ENCODE peak calls at places on chromosomes 6 and 20, in eight cellular contexts. D is endodermal cell; O is glutamatergic neuron; K is germinal center; F is nephron progenitor cell; I is hepatocyte; R is activated T-helper 9 cell treated with anti-CD3 and anti-CD28 coated beads, Interleukin-2, amount 50 U/mL, for 16 hours; C is hepatic stellate cell. J is an unnamed sample.

GRCh38 chr20:64077876-64078551 is 1.3 kb downstream of the RGS19 start:
- DNase-seq in D (peak; percentile 68), I (no peak), C (no peak), R (no peak), K (peak; percentile 77), O (no peak), F (no peak), J (no peak)

GRCh38 chr6:170480045-170480714 is 72.9 kb downstream of the PSMB1 start:
- DNase-seq in R (no peak), I (peak; percentile 21), C (peak; percentile 31), K (no peak), D (peak; percentile 62), O (no peak), F (no peak), J (peak; percentile 48)

GRCh38 chr6:6891074-6891754 is 216.5 kb upstream of the RREB1 start:
- DNase-seq in R (no peak), D (peak; percentile 74), I (peak; percentile 73), C (no peak), F (no peak), K (no peak), O (no peak), J (peak; percentile 51)

GRCh38 chr6:148104131-148104530 is 238.5 kb upstream of the SASH1 start:
- DNase-seq in F (no peak), R (no peak), C (no peak), O (no peak), K (no peak), D (no peak), I (no peak), J (no peak)

GRCh38 chr20:2626853-2627541 is 25.4 kb upstream of the NOP56 start:
- DNase-seq in R (no peak), C (no peak), I (no peak), K (no peak), O (no peak), F (no peak), D (no peak), J (no peak)

GRCh38 chr6:109747216-109747615 is 56.1 kb downstream of the FIG4 start:
- DNase-seq in O (no peak), I (no peak), D (no peak), C (no peak), K (no peak), R (no peak), F (no peak), J (no peak)

GRCh38 chr6:157019733-157020132 is 242.6 kb downstream of the ARID1B start:
- DNase-seq in F (no peak), O (no peak), R (no peak), K (peak; percentile 26), C (no peak), I (peak; percentile 25), D (no peak), J (peak; percentile 35)

GRCh38 chr6:14506656-14507242 is 389.2 kb downstream of the CD83 start:
- DNase-seq in D (no peak), O (no peak), F (no peak), R (no peak), I (no peak), C (no peak), K (no peak), J (no peak)

GRCh38 chr20:16476032-16476431 is 97.2 kb downstream of the KIF16B start:
- DNase-seq in R (no peak), F (no peak), I (peak; percentile 61), O (no peak), C (peak; percentile 9), D (no peak), K (peak; percentile 20), J (peak; percentile 80)

GRCh38 chr6:141580988-141581387 is 551.7 kb upstream of the GJE1 start:
- DNase-seq in R (no peak), O (no peak), C (no peak), I (no peak), F (no peak), K (no peak), D (no peak), J (no peak)

GRCh38 chr6:11952291-11952690 is 59.8 kb upstream of the HIVEP1 start:
- DNase-seq in D (no peak), I (no peak), K (no peak), C (peak; percentile 33), F (no peak), R (no peak), O (no peak), J (no peak)

GRCh38 chr6:122653094-122653493 is 42.9 kb downstream of the PKIB start:
- DNase-seq in F (no peak), C (no peak), K (no peak), I (peak; percentile 25), O (no peak), R (no peak), D (no peak), J (no peak)

GRCh38 chr6:52411911-52412310 is 8.2 kb upstream of the EFHC1 start:
- DNase-seq in O (no peak), I (no peak), R (no peak), D (no peak), C (no peak), F (no peak), K (no peak), J (no peak)

GRCh38 chr6:135499441-135500340 is 2.2 kb upstream of the AHI1 start:
- DNase-seq in D (no peak), R (no peak), O (no peak), K (no peak), I (no peak), C (no peak), F (no peak), J (no peak)

GRCh38 chr20:50027611-50028105 is 44.9 kb downstream of the SNAI1 start:
- DNase-seq in R (no peak), D (peak; percentile 49), K (no peak), I (peak; percentile 78), O (no peak), F (no peak), C (peak; percentile 98), J (no peak)

GRCh38 chr6:169026175-169026574 is 227.5 kb downstream of the THBS2 start:
- DNase-seq in O (no peak), C (no peak), F (no peak), I (no peak), K (no peak), D (no peak), R (no peak), J (peak; percentile 75)

GRCh38 chr6:18260448-18261106 is 3.8 kb downstream of the DEK start:
- DNase-seq in O (peak; percentile 22), D (peak; percentile 61), F (no peak), K (peak; percentile 28), R (no peak), C (no peak), I (no peak), J (peak; percentile 56)

GRCh38 chr6:21856096-21856825 is 262.7 kb downstream of the SOX4 start:
- DNase-seq in C (peak; percentile 22), F (no peak), K (no peak), D (no peak), I (no peak), O (no peak), R (no peak), J (no peak)

GRCh38 chr6:139979021-139979721 is 604.7 kb upstream of the CITED2 start:
- DNase-seq in I (no peak), K (no peak), C (no peak), O (no peak), D (no peak), F (peak; percentile 56), R (no peak), J (peak; percentile 94)

GRCh38 chr20:2292711-2293110 is 3.1 kb upstream of the TGM3 start:
- DNase-seq in K (no peak), O (no peak), I (peak; percentile 24), D (peak; percentile 38), F (no peak), R (no peak), C (no peak), J (no peak)

GRCh38 chr6:89413006-89413400 is 930 bp upstream of the RRAGD start:
- DNase-seq in O (no peak), I (no peak), F (no peak), D (no peak), C (no peak), K (no peak), R (no peak), J (no peak)

GRCh38 chr20:17646209-17646717 is 35.8 kb downstream of the RRBP1 start:
- DNase-seq in F (no peak), R (no peak), I (no peak), C (no peak), K (no peak), D (no peak), O (peak; percentile 9), J (no peak)

GRCh38 chr6:108873251-108873650 is 25.0 kb downstream of the ARMC2 start:
- DNase-seq in O (no peak), I (no peak), K (no peak), D (no peak), C (no peak), F (no peak), R (no peak), J (no peak)

GRCh38 chr20:32564440-32564839 is 20.7 kb downstream of the NOL4L start:
- DNase-seq in K (no peak), O (no peak), F (no peak), D (no peak), C (no peak), I (no peak), R (no peak), J (no peak)

GRCh38 chr20:10074513-10074912 is 39.7 kb downstream of the ANKEF1 start:
- DNase-seq in R (no peak), D (no peak), O (peak; percentile 54), F (no peak), I (peak; percentile 12), K (no peak), C (peak; percentile 58), J (no peak)

GRCh38 chr6:112144145-112144926 is 56.9 kb downstream of the FAM229B start:
- DNase-seq in D (no peak), C (no peak), I (no peak), K (no peak), R (no peak), O (no peak), F (no peak), J (no peak)

GRCh38 chr6:88636871-88637270 is 326.5 kb downstream of the RNGTT start:
- DNase-seq in F (no peak), D (no peak), C (no peak), O (peak; percentile 35), K (no peak), I (no peak), R (no peak), J (no peak)

GRCh38 chr6:4433199-4433598 is 297.8 kb upstream of the ECI2 start:
- DNase-seq in R (no peak), O (no peak), F (no peak), I (no peak), C (no peak), D (no peak), K (no peak), J (no peak)

J was measured in left kidney.